ENCODE peak calls at places on chromosomes 5 and 9, in seven cellular contexts. One of them, this sample, is unnamed.

GRCh38 chr5:83562817-83563557 is 91.4 kb downstream of the VCAN start:
- DNase-seq in breast epithelium: no peak
- DNase-seq in bronchial epithelial cell: no peak
- DNase-seq in body of pancreas: no peak
- DNase-seq in mammary epithelial cell: no peak
- DNase-seq in fibroblast of villous mesenchyme: peak; percentile 48
- DNase-seq in retinal pigment epithelial cell: peak; percentile 37
- DNase-seq in this sample: no peak

GRCh38 chr9:111866976-111867375 is 29.6 kb upstream of the UGCG start:
- DNase-seq in fibroblast of villous mesenchyme: peak; percentile 69
- DNase-seq in breast epithelium: no peak
- DNase-seq in bronchial epithelial cell: peak; percentile 95
- DNase-seq in mammary epithelial cell: peak; percentile 78
- DNase-seq in retinal pigment epithelial cell: peak; percentile 21
- DNase-seq in body of pancreas: no peak
- DNase-seq in this sample: peak; percentile 73

GRCh38 chr5:166062092-166062491 is 2229.4 kb upstream of the WWC1 start:
- DNase-seq in bronchial epithelial cell: no peak
- DNase-seq in body of pancreas: no peak
- DNase-seq in retinal pigment epithelial cell: no peak
- DNase-seq in breast epithelium: no peak
- DNase-seq in fibroblast of villous mesenchyme: no peak
- DNase-seq in mammary epithelial cell: no peak
- DNase-seq in this sample: no peak

GRCh38 chr5:39432687-39433086 is 7.9 kb upstream of the DAB2 start:
- DNase-seq in retinal pigment epithelial cell: no peak
- DNase-seq in mammary epithelial cell: no peak
- DNase-seq in body of pancreas: no peak
- DNase-seq in breast epithelium: no peak
- DNase-seq in bronchial epithelial cell: no peak
- DNase-seq in fibroblast of villous mesenchyme: no peak
- DNase-seq in this sample: no peak

GRCh38 chr5:134784946-134785620 is 26.5 kb downstream of the DDX46 start:
- DNase-seq in fibroblast of villous mesenchyme: peak; percentile 60
- DNase-seq in retinal pigment epithelial cell: no peak
- DNase-seq in body of pancreas: no peak
- DNase-seq in bronchial epithelial cell: peak; percentile 39
- DNase-seq in mammary epithelial cell: no peak
- DNase-seq in breast epithelium: no peak
- DNase-seq in this sample: no peak

GRCh38 chr9:120655005-120655622 is 59.2 kb downstream of the MEGF9 start:
- DNase-seq in mammary epithelial cell: peak; percentile 73
- DNase-seq in fibroblast of villous mesenchyme: no peak
- DNase-seq in bronchial epithelial cell: peak; percentile 85
- DNase-seq in breast epithelium: no peak
- DNase-seq in retinal pigment epithelial cell: no peak
- DNase-seq in body of pancreas: no peak
- DNase-seq in this sample: peak; percentile 66

GRCh38 chr5:154368041-154368800 is 77.6 kb upstream of the SAP30L start:
- DNase-seq in mammary epithelial cell: peak; percentile 95
- DNase-seq in breast epithelium: peak; percentile 71
- DNase-seq in retinal pigment epithelial cell: peak; percentile 81
- DNase-seq in body of pancreas: peak; percentile 15
- DNase-seq in bronchial epithelial cell: peak; percentile 95
- DNase-seq in fibroblast of villous mesenchyme: peak; percentile 91
- DNase-seq in this sample: peak; percentile 98

GRCh38 chr5:98309785-98310566 is 463.5 kb upstream of the RGMB start:
- DNase-seq in bronchial epithelial cell: peak; percentile 99
- DNase-seq in retinal pigment epithelial cell: no peak
- DNase-seq in body of pancreas: no peak
- DNase-seq in fibroblast of villous mesenchyme: peak; percentile 81
- DNase-seq in breast epithelium: no peak
- DNase-seq in mammary epithelial cell: peak; percentile 99
- DNase-seq in this sample: peak; percentile 77

GRCh38 chr9:95024097-95024671 is 293.3 kb downstream of the FANCC start:
- DNase-seq in fibroblast of villous mesenchyme: peak; percentile 54
- DNase-seq in mammary epithelial cell: no peak
- DNase-seq in breast epithelium: no peak
- DNase-seq in body of pancreas: peak; percentile 71
- DNase-seq in retinal pigment epithelial cell: no peak
- DNase-seq in bronchial epithelial cell: no peak
- DNase-seq in this sample: no peak

GRCh38 chr5:1517838-1518237 is 5.9 kb downstream of the LPCAT1 start:
- DNase-seq in mammary epithelial cell: no peak
- DNase-seq in breast epithelium: no peak
- DNase-seq in fibroblast of villous mesenchyme: no peak
- DNase-seq in retinal pigment epithelial cell: no peak
- DNase-seq in body of pancreas: peak; percentile 5
- DNase-seq in bronchial epithelial cell: no peak
- DNase-seq in this sample: no peak

GRCh38 chr9:132575811-132576210 is 6.6 kb upstream of the BARHL1 start:
- DNase-seq in breast epithelium: no peak
- DNase-seq in bronchial epithelial cell: no peak
- DNase-seq in body of pancreas: no peak
- DNase-seq in retinal pigment epithelial cell: no peak
- DNase-seq in fibroblast of villous mesenchyme: no peak
- DNase-seq in mammary epithelial cell: no peak
- DNase-seq in this sample: no peak

GRCh38 chr5:112738180-112738560 is 485 bp downstream of the APC start:
- DNase-seq in mammary epithelial cell: no peak
- DNase-seq in fibroblast of villous mesenchyme: peak; percentile 6
- DNase-seq in bronchial epithelial cell: no peak
- DNase-seq in body of pancreas: no peak
- DNase-seq in retinal pigment epithelial cell: no peak
- DNase-seq in breast epithelium: no peak
- DNase-seq in this sample: no peak

GRCh38 chr5:150112211-150113046 is 26.1 kb upstream of the CSF1R start:
- DNase-seq in mammary epithelial cell: peak; percentile 79
- DNase-seq in bronchial epithelial cell: peak; percentile 57
- DNase-seq in retinal pigment epithelial cell: peak; percentile 99
- DNase-seq in breast epithelium: peak; percentile 29
- DNase-seq in body of pancreas: no peak
- DNase-seq in fibroblast of villous mesenchyme: peak; percentile 96
- DNase-seq in this sample: peak; percentile 93

GRCh38 chr5:127089206-127089605 is 15.9 kb upstream of the C5orf63 start:
- DNase-seq in retinal pigment epithelial cell: no peak
- DNase-seq in breast epithelium: no peak
- DNase-seq in body of pancreas: no peak
- DNase-seq in fibroblast of villous mesenchyme: no peak
- DNase-seq in bronchial epithelial cell: no peak
- DNase-seq in mammary epithelial cell: no peak
- DNase-seq in this sample: no peak

GRCh38 chr5:72293495-72294055 is 26.5 kb downstream of the MRPS27 start:
- DNase-seq in bronchial epithelial cell: no peak
- DNase-seq in retinal pigment epithelial cell: no peak
- DNase-seq in mammary epithelial cell: no peak
- DNase-seq in fibroblast of villous mesenchyme: no peak
- DNase-seq in body of pancreas: no peak
- DNase-seq in breast epithelium: no peak
- DNase-seq in this sample: no peak

GRCh38 chr5:1324719-1325190 is 20.1 kb downstream of the CLPTM1L start:
- DNase-seq in bronchial epithelial cell: no peak
- DNase-seq in retinal pigment epithelial cell: no peak
- DNase-seq in mammary epithelial cell: no peak
- DNase-seq in body of pancreas: peak; percentile 8
- DNase-seq in breast epithelium: no peak
- DNase-seq in fibroblast of villous mesenchyme: no peak
- DNase-seq in this sample: peak; percentile 11

GRCh38 chr5:174567506-174568141 is 156.8 kb upstream of the MSX2 start:
- DNase-seq in fibroblast of villous mesenchyme: no peak
- DNase-seq in breast epithelium: no peak
- DNase-seq in bronchial epithelial cell: peak; percentile 97
- DNase-seq in retinal pigment epithelial cell: no peak
- DNase-seq in body of pancreas: no peak
- DNase-seq in mammary epithelial cell: peak; percentile 68
- DNase-seq in this sample: peak; percentile 74

GRCh38 chr9:5113994-5114748 is 71.3 kb downstream of the INSL6 start:
- DNase-seq in mammary epithelial cell: no peak
- DNase-seq in breast epithelium: no peak
- DNase-seq in fibroblast of villous mesenchyme: no peak
- DNase-seq in bronchial epithelial cell: no peak
- DNase-seq in body of pancreas: no peak
- DNase-seq in retinal pigment epithelial cell: no peak
- DNase-seq in this sample: no peak

GRCh38 chr9:134922932-134923240 is 5.2 kb upstream of the FCN1 start:
- DNase-seq in mammary epithelial cell: no peak
- DNase-seq in fibroblast of villous mesenchyme: no peak
- DNase-seq in breast epithelium: no peak
- DNase-seq in retinal pigment epithelial cell: no peak
- DNase-seq in bronchial epithelial cell: no peak
- DNase-seq in body of pancreas: no peak
- DNase-seq in this sample: no peak

GRCh38 chr5:169550227-169550626 is 33.3 kb upstream of the SPDL1 start:
- DNase-seq in breast epithelium: no peak
- DNase-seq in fibroblast of villous mesenchyme: no peak
- DNase-seq in body of pancreas: no peak
- DNase-seq in retinal pigment epithelial cell: no peak
- DNase-seq in bronchial epithelial cell: no peak
- DNase-seq in mammary epithelial cell: no peak
- DNase-seq in this sample: no peak

GRCh38 chr5:31215236-31215635 is 21.8 kb downstream of the CDH6 start:
- DNase-seq in bronchial epithelial cell: no peak
- DNase-seq in fibroblast of villous mesenchyme: no peak
- DNase-seq in retinal pigment epithelial cell: no peak
- DNase-seq in mammary epithelial cell: no peak
- DNase-seq in breast epithelium: no peak
- DNase-seq in body of pancreas: no peak
- DNase-seq in this sample: no peak

GRCh38 chr5:159951387-159951786 is 35.1 kb downstream of the ADRA1B start:
- DNase-seq in breast epithelium: no peak
- DNase-seq in body of pancreas: no peak
- DNase-seq in mammary epithelial cell: no peak
- DNase-seq in fibroblast of villous mesenchyme: no peak
- DNase-seq in bronchial epithelial cell: no peak
- DNase-seq in retinal pigment epithelial cell: no peak
- DNase-seq in this sample: no peak
- TF ChIP-seq CTCF in breast epithelium: no peak
- TF ChIP-seq CTCF in body of pancreas: no peak
- TF ChIP-seq CTCF in mammary epithelial cell: peak; percentile 19
- TF ChIP-seq CTCF in fibroblast of villous mesenchyme: peak; percentile 44
- TF ChIP-seq CTCF in bronchial epithelial cell: no peak
- TF ChIP-seq CTCF in retinal pigment epithelial cell: peak; percentile 39
- TF ChIP-seq CTCF in this sample: no peak

GRCh38 chr9:77457916-77458592 is 190.1 kb downstream of the GNA14 start:
- DNase-seq in bronchial epithelial cell: peak; percentile 59
- DNase-seq in mammary epithelial cell: peak; percentile 42
- DNase-seq in retinal pigment epithelial cell: no peak
- DNase-seq in body of pancreas: peak; percentile 59
- DNase-seq in fibroblast of villous mesenchyme: peak; percentile 79
- DNase-seq in breast epithelium: peak; percentile 32
- DNase-seq in this sample: peak; percentile 83

GRCh38 chr9:77456829-77457437 is 191.2 kb downstream of the GNA14 start:
- DNase-seq in bronchial epithelial cell: peak; percentile 93
- DNase-seq in mammary epithelial cell: peak; percentile 78
- DNase-seq in body of pancreas: peak; percentile 91
- DNase-seq in breast epithelium: peak; percentile 70
- DNase-seq in fibroblast of villous mesenchyme: peak; percentile 87
- DNase-seq in retinal pigment epithelial cell: peak; percentile 55
- DNase-seq in this sample: peak; percentile 93

GRCh38 chr9:77454668-77455067 is 193.5 kb downstream of the GNA14 start:
- DNase-seq in fibroblast of villous mesenchyme: peak; percentile 75
- DNase-seq in retinal pigment epithelial cell: no peak
- DNase-seq in body of pancreas: no peak
- DNase-seq in breast epithelium: no peak
- DNase-seq in mammary epithelial cell: no peak
- DNase-seq in bronchial epithelial cell: no peak
- DNase-seq in this sample: no peak

GRCh38 chr9:77453857-77454647 is 194.1 kb downstream of the GNA14 start:
- DNase-seq in mammary epithelial cell: no peak
- DNase-seq in retinal pigment epithelial cell: no peak
- DNase-seq in bronchial epithelial cell: no peak
- DNase-seq in fibroblast of villous mesenchyme: peak; percentile 12
- DNase-seq in body of pancreas: peak; percentile 23
- DNase-seq in breast epithelium: no peak
- DNase-seq in this sample: no peak

GRCh38 chr9:77455312-77455927 is 192.7 kb downstream of the GNA14 start:
- DNase-seq in body of pancreas: peak; percentile 33
- DNase-seq in fibroblast of villous mesenchyme: peak; percentile 27
- DNase-seq in bronchial epithelial cell: peak; percentile 24
- DNase-seq in breast epithelium: no peak
- DNase-seq in retinal pigment epithelial cell: no peak
- DNase-seq in mammary epithelial cell: peak; percentile 36
- DNase-seq in this sample: peak; percentile 51
- TF ChIP-seq CTCF in body of pancreas: peak; percentile 25
- TF ChIP-seq CTCF in fibroblast of villous mesenchyme: peak; percentile 62
- TF ChIP-seq CTCF in bronchial epithelial cell: peak; percentile 41
- TF ChIP-seq CTCF in breast epithelium: no peak
- TF ChIP-seq CTCF in retinal pigment epithelial cell: peak; percentile 54
- TF ChIP-seq CTCF in mammary epithelial cell: peak; percentile 64
- TF ChIP-seq CTCF in this sample: peak; percentile 38

DNA sequence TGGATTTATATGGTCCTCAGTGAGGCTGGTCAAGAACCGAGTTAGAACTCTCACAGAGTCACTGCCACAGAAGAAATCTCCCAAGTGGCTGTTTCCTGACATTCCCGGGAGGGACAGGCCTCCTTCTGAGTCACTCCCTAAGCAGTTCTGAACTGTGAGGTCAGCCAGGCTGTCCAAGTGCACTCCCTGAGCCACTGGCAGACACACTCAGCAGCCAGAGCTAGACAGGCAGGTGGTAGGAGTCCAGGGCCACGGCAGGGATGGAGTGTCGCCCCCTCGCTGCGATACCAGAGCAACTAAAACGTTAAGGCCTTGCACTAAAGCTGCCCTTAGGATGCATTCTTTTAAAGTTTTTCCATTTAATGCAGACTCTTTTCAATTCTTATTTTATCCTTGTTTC is 3.4 kb downstream of the IL4 start:
- DNase-seq in body of pancreas: peak; percentile 15
- DNase-seq in retinal pigment epithelial cell: peak; percentile 83
- DNase-seq in mammary epithelial cell: peak; percentile 80
- DNase-seq in fibroblast of villous mesenchyme: peak; percentile 83
- DNase-seq in breast epithelium: no peak
- DNase-seq in bronchial epithelial cell: peak; percentile 84
- DNase-seq in this sample: peak; percentile 94
- TF ChIP-seq CTCF in body of pancreas: no peak
- TF ChIP-seq CTCF in retinal pigment epithelial cell: peak; percentile 72
- TF ChIP-seq CTCF in mammary epithelial cell: peak; percentile 29
- TF ChIP-seq CTCF in fibroblast of villous mesenchyme: peak; percentile 55
- TF ChIP-seq CTCF in breast epithelium: no peak
- TF ChIP-seq CTCF in bronchial epithelial cell: peak; percentile 32
- TF ChIP-seq CTCF in this sample: peak; percentile 62

GRCh38 chr5:16943846-16944675 is 8.0 kb upstream of the MYO10 start:
- DNase-seq in bronchial epithelial cell: no peak
- DNase-seq in body of pancreas: no peak
- DNase-seq in mammary epithelial cell: no peak
- DNase-seq in fibroblast of villous mesenchyme: no peak
- DNase-seq in retinal pigment epithelial cell: no peak
- DNase-seq in breast epithelium: no peak
- DNase-seq in this sample: no peak

GRCh38 chr5:16945163-16945562 is 9.1 kb upstream of the MYO10 start:
- DNase-seq in retinal pigment epithelial cell: no peak
- DNase-seq in mammary epithelial cell: no peak
- DNase-seq in body of pancreas: no peak
- DNase-seq in breast epithelium: no peak
- DNase-seq in fibroblast of villous mesenchyme: no peak
- DNase-seq in bronchial epithelial cell: no peak
- DNase-seq in this sample: no peak

DNA sequence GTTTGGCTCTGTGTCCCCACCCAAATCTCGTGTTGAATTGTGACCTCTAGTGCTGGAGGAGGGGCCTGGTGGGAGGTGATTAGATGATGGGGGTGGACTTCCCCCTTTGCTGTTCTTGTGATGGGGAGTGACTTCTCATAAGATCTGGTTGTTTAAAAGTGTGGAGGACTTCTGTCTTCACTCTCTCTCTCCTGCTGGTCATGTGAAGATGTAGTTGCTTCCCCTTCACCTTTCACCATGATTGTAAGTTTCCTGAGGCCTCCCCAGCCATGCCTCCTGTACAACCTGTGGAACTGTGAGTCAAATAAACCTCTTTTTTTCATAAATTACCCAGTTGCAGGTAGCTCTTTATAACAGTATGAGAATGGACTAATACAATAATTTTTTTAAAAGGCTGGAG is 10.6 kb upstream of the MYO10 start:
- DNase-seq in fibroblast of villous mesenchyme: no peak
- DNase-seq in bronchial epithelial cell: no peak
- DNase-seq in retinal pigment epithelial cell: no peak
- DNase-seq in body of pancreas: no peak
- DNase-seq in breast epithelium: no peak
- DNase-seq in mammary epithelial cell: no peak
- DNase-seq in this sample: no peak
- TF ChIP-seq CTCF in fibroblast of villous mesenchyme: no peak
- TF ChIP-seq CTCF in bronchial epithelial cell: no peak
- TF ChIP-seq CTCF in retinal pigment epithelial cell: no peak
- TF ChIP-seq CTCF in body of pancreas: no peak
- TF ChIP-seq CTCF in breast epithelium: no peak
- TF ChIP-seq CTCF in mammary epithelial cell: no peak
- TF ChIP-seq CTCF in this sample: no peak